ENCODE peak calls at places on chromosome 7, in four cellular contexts. T, I, Q and P are unnamed samples.

GRCh38 chr7:123220396-123220795 is 20.6 kb upstream of the SLC13A1 start:
- DNase-seq in I (no peak), Q (no peak), T (no peak), P (no peak)

GRCh38 chr7:139901411-139901810 is 72.3 kb downstream of the TBXAS1 start:
- DNase-seq in Q (no peak), I (no peak), T (no peak), P (no peak)

GRCh38 chr7:120502132-120502531 is 229.2 kb downstream of the KCND2 start:
- DNase-seq in Q (no peak), T (no peak), I (no peak), P (no peak)

GRCh38 chr7:1848911-1849311 is 178.8 kb downstream of the ELFN1 start:
- DNase-seq in Q (no peak), I (no peak), T (no peak), P (no peak)

GRCh38 chr7:130732980-130733865 is 784 bp downstream of the KLF14 start:
- DNase-seq in T (peak), Q (peak), I (no peak), P (no peak)

GRCh38 chr7:80392229-80393169 is 119.4 kb downstream of the GNAT3 start:
- DNase-seq in T (no peak), I (peak), Q (no peak), P (no peak)

GRCh38 chr7:42070068-42070467 is 166.9 kb downstream of the GLI3 start:
- DNase-seq in I (peak), T (no peak), Q (no peak), P (no peak)

GRCh38 chr7:38382627-38383026 is 109.2 kb upstream of the TARP start:
- DNase-seq in Q (no peak), T (no peak), I (no peak), P (no peak)

GRCh38 chr7:84412161-84412969 is 217.8 kb upstream of the SEMA3A start:
- DNase-seq in Q (no peak), I (peak), T (no peak), P (no peak)

GRCh38 chr7:131034166-131034881 is 293.4 kb upstream of the MKLN1 start:
- DNase-seq in Q (no peak), I (no peak), T (no peak), P (no peak)

GRCh38 chr7:50681451-50682045 is 101.1 kb downstream of the GRB10 start:
- DNase-seq in T (no peak), I (no peak), Q (no peak), P (no peak)

GRCh38 chr7:150876817-150877526 is 24.7 kb downstream of the AOC1 start:
- DNase-seq in Q (peak), T (peak), I (peak), P (peak)

GRCh38 chr7:129090307-129090907 is 35.5 kb upstream of the TNPO3 start:
- DNase-seq in Q (no peak), I (no peak), T (no peak), P (no peak)

GRCh38 chr7:118946283-118946682 is 721.8 kb downstream of the ANKRD7 start:
- DNase-seq in I (no peak), T (no peak), Q (no peak), P (no peak)

GRCh38 chr7:27091936-27092752 is 3.7 kb downstream of the HOXA1 start:
- DNase-seq in I (no peak), T (no peak), Q (peak), P (peak)

GRCh38 chr7:6338551-6339274 is 66.3 kb upstream of the CYTH3 start:
- DNase-seq in Q (no peak), I (no peak), T (no peak), P (no peak)

GRCh38 chr7:4202954-4203353 is 479.1 kb upstream of the FOXK1 start:
- DNase-seq in I (no peak), Q (no peak), T (no peak), P (no peak)

GRCh38 chr7:2796358-2797352 is 47.5 kb downstream of the GNA12 start:
- DNase-seq in I (no peak), Q (no peak), T (no peak), P (no peak)

GRCh38 chr7:102841290-102841689 is 71.5 kb upstream of the LRRC17 start:
- DNase-seq in I (no peak), Q (no peak), T (no peak), P (no peak)

GRCh38 chr7:69187824-69188335 is 410.4 kb upstream of the AUTS2 start:
- DNase-seq in I (no peak), T (no peak), Q (no peak), P (no peak)

GRCh38 chr7:47153571-47153970 is 428.3 kb downstream of the TNS3 start:
- DNase-seq in T (peak), I (peak), Q (peak), P (peak)

GRCh38 chr7:128045766-128046165 is 14.5 kb upstream of the LRRC4 start:
- DNase-seq in T (no peak), I (no peak), Q (no peak), P (no peak)

GRCh38 chr7:1662101-1662500 is 8.0 kb upstream of the ELFN1 start:
- DNase-seq in T (no peak), I (peak), Q (peak), P (no peak)

GRCh38 chr7:80885774-80886173 is 33.1 kb downstream of the SEMA3C start:
- DNase-seq in I (no peak), T (no peak), Q (no peak), P (no peak)

GRCh38 chr7:35556532-35557471 is 138.1 kb downstream of the HERPUD2 start:
- DNase-seq in Q (no peak), I (peak), T (no peak), P (no peak)

GRCh38 chr7:13742126-13742525 is 247.3 kb downstream of the ETV1 start:
- DNase-seq in Q (no peak), T (no peak), I (no peak), P (no peak)

GRCh38 chr7:80767655-80768054 is 129.2 kb downstream of the CD36 start:
- DNase-seq in Q (no peak), T (no peak), I (no peak), P (no peak)

GRCh38 chr7:12771378-12771877 is 84.0 kb downstream of the ARL4A start:
- DNase-seq in Q (no peak), T (peak), I (no peak), P (no peak)

GRCh38 chr7:134532155-134533089 is 5.1 kb downstream of the AKR1B10 start:
- DNase-seq in T (no peak), I (no peak), Q (no peak), P (no peak)

GRCh38 chr7:54785261-54785660 is 26.2 kb upstream of the SEC61G start:
- DNase-seq in I (no peak), T (no peak), Q (no peak), P (no peak)

GRCh38 chr7:96547371-96547811 is 162.3 kb downstream of the SEM1 start:
- DNase-seq in T (no peak), Q (no peak), I (no peak), P (no peak)

GRCh38 chr7:207418-208127 is 15.2 kb downstream of the FAM20C start:
- DNase-seq in T (no peak), Q (peak), I (no peak), P (peak)

GRCh38 chr7:73707045-73707631 is 12.3 kb downstream of the STX1A start:
- DNase-seq in I (no peak), Q (no peak), T (no peak), P (no peak)

GRCh38 chr7:16034866-16035265 is 348.4 kb upstream of the MEOX2 start:
- DNase-seq in I (no peak), T (no peak), Q (no peak), P (no peak)
- TF ChIP-seq CTCF in I (no peak), T (no peak), Q (no peak), P (no peak)

GRCh38 chr7:19920705-19921104 is 147.3 kb upstream of the TMEM196 start:
- DNase-seq in I (no peak), Q (peak), T (no peak), P (no peak)
- TF ChIP-seq CTCF in I (no peak), Q (peak), T (no peak), P (no peak)

DNA sequence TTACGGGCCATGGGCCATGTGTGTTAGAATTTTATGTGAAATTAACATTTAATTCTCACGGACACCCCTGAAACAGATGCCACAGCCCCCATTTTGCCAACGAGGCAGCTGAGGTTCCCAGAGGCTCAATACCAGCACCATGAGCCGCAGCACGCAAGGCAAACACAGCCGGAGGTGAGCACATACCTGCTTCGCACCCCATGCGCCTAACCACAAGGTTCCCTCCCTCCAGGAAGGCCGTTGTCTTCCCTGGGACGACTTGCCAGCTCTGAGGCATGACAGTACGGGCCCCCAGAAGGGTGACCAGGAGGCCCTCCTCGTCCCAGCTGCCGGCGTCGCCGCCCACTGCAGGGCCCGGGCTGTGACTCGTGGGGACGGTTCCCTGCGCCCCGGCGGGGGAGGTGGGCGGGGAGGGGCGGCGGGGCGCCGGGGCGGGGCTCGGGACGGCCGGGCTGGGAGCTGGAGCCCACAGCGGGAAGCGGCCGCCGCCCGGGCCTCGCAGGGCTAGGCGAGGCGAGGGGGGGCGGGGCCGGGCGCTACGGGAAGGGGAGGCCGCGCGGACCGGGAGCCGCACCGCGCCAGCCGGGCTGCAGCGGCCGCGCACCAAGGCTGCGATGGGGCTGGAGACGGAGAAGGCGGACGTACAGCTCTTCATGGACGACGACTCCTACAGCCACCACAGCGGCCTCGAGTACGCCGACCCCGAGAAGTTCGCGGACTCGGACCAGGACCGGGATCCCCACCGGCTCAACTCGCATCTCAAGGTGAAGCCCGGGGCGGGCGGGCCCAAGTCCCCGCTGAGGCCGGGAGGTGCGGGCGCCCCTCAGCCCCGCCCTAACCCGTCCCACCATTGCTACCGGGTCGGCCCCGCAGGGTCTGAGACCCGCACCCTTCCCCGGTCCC is at the start of gene CAV2:
- DNase-seq in I (no peak), T (peak), Q (peak), P (peak)
- TF ChIP-seq CTCF in I (no peak), T (no peak), Q (no peak), P (no peak)

DNA sequence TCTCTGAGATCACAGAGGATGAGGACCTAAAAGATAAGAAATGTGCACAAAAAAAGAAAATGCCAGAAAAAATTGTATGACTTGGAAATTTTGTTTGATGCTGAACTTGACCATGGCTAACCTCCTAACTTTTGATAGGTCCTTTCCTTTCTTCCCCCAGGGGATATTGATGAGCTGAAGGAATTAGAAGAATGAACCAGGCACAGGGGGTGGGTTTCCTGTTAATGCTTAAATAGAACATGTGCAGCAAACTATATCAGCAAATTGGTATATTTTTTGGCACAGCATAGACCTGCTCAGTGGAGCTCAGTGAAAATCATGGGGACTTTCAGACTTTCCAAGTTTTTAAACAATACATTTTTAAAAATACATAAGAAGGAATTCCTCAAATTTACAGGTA is 300.7 kb downstream of the HDAC9 start:
- DNase-seq in T (no peak), I (no peak), Q (no peak), P (no peak)
- TF ChIP-seq CTCF in T (no peak), I (no peak), Q (no peak), P (no peak)

GRCh38 chr7:39727614-39728013 is 104.2 kb downstream of the RALA start:
- DNase-seq in Q (no peak), I (no peak), T (no peak), P (no peak)

GRCh38 chr7:39733881-39734571 is 110.7 kb downstream of the RALA start:
- DNase-seq in I (peak), Q (no peak), T (no peak), P (no peak)

GRCh38 chr7:39734605-39735004 is 111.2 kb downstream of the RALA start:
- DNase-seq in T (no peak), Q (no peak), I (no peak), P (no peak)

GRCh38 chr7:39735903-39736302 is 112.5 kb downstream of the RALA start:
- DNase-seq in I (no peak), Q (no peak), T (no peak), P (no peak)

DNA sequence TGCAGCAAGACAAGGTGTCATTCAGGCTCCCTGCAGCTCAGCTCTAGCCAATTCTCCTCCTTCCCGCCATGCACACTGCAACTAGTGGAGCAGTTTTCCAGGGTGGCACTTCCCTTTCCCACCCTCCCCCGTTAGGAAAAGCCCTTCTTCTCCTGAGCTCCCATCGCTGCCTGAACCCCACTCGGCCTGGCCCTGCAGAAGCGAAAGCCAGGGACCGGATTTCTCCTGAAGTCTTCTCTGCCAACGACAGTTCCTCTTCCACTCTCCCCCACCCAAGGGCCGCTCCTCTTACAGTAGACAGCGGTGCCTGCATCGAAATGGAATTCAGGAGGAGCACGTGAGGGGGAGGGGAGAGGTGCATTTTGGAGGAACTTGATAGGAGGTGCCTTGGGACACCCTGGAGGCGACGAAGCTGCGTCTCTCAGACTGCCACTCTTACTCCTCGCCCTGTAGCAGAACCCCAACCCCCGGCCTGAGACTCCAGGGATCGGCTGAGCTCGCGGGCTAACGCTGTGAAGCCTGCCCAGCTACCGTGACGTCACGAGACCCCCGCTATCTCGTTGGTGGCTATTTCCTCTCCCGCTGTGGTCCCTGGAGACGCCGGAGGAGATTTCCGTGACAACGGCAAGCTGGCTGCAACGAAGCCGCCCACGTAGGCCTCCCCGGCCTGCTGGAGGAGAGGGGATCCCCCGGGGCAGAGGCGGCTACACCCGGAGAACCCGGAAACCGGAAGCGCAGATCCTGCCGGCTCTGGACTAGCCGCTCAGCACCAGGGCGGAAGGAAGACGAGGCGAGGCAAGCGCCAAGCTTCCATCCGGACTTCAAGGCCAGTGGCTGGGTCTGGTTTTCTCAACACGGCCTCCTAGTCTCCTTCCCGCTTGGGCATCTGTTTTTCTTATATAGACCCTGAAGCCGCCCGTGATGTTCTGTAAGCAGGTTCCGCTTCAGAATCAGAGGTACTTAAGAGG is 109.7 kb downstream of the RALA start:
- DNase-seq in Q (peak), I (peak), T (peak), P (peak)
- TF ChIP-seq CTCF in Q (no peak), I (no peak), T (no peak), P (no peak)

GRCh38 chr7:43391518-43391917 is 191.4 kb upstream of the STK17A start:
- DNase-seq in Q (no peak), I (no peak), T (no peak), P (no peak)
- TF ChIP-seq CTCF in Q (peak), I (no peak), T (no peak), P (no peak)

GRCh38 chr7:65840446-65840845 is 32.4 kb upstream of the VKORC1L1 start:
- DNase-seq in Q (peak), I (no peak), T (peak), P (peak)
- TF ChIP-seq CTCF in Q (peak), I (peak), T (peak), P (peak)

DNA sequence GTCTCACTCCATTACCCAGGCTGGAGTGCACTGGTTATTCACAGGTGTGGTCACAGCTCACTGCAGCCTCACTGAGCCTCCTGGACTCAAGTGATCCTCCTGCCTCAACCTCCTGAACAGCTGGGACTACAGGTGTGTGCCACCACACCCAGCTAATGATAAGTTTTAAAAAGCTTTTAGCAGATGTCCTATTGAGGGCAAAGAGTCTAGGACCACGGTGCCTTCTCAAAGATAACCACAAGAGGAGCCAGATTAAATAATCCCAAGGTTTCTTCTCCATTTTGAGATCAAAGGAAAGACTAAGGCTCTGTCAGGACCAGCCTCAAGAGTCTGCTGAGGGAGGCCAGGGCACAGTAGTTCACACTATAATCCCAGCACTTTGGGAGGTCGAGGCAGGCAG is 4.7 kb downstream of the ATP5MF start:
- DNase-seq in T (no peak), I (no peak), Q (no peak), P (no peak)
- TF ChIP-seq CTCF in T (peak), I (no peak), Q (peak), P (no peak)

GRCh38 chr7:104862719-104863118 is 151.3 kb upstream of the KMT2E start:
- DNase-seq in Q (peak), I (peak), T (peak), P (peak)
- TF ChIP-seq CTCF in Q (peak), I (peak), T (peak), P (peak)

GRCh38 chr7:101436226-101436745 is 73.6 kb downstream of the COL26A1 start:
- DNase-seq in I (no peak), T (no peak), Q (no peak), P (no peak)
- TF ChIP-seq CTCF in I (no peak), T (no peak), Q (no peak), P (no peak)